ENCODE peak calls at places on chromosomes 12 and 14, in eight cellular contexts. T is adipocyte; E is ELF-1; U is HEK293T; M is activated naive CD4-positive, alpha-beta T cell treated with anti-CD3 and anti-CD28 coated beads, Interleukin-2, amount 50 U/mL, for 16 hours; G is T-helper 17 cell; D is amniotic stem cell; Z is posterior cingulate gyrus. I is an unnamed sample.
A peak's percentile ranks its signal among the peaks of the same experiment; 100 is the strongest.

GRCh38 chr14:64438181-64438839 is 27.0 kb upstream of the AKAP5 start:
- DNase-seq in T (peak; percentile 90), E (no peak), U (no peak), M (no peak), G (no peak), D (peak; percentile 81), Z (no peak), I (no peak)

GRCh38 chr12:84738481-84738972 is 174.1 kb downstream of the SLC6A15 start:
- DNase-seq in T (peak; percentile 83), E (peak; percentile 11), U (no peak), M (no peak), G (no peak), D (peak; percentile 79), Z (no peak), I (no peak)

GRCh38 chr12:80190001-80190400 is 90.7 kb downstream of the OTOGL start:
- DNase-seq in T (no peak), E (no peak), U (no peak), M (no peak), G (no peak), D (no peak), Z (no peak), I (no peak)

GRCh38 chr14:75069021-75069810 is at the start of gene ZC2HC1C:
- DNase-seq in T (peak; percentile 88), E (peak; percentile 98), U (peak; percentile 83), M (peak; percentile 56), G (peak; percentile 35), D (peak; percentile 42), Z (peak; percentile 91), I (peak; percentile 85)

GRCh38 chr14:65373011-65373670 is 39.4 kb upstream of the FUT8 start:
- DNase-seq in T (no peak), E (peak; percentile 26), U (no peak), M (no peak), G (no peak), D (no peak), Z (no peak), I (no peak)

GRCh38 chr14:99659333-99659741 is 14.4 kb downstream of the HHIPL1 start:
- DNase-seq in T (no peak), E (peak; percentile 66), U (no peak), M (no peak), G (no peak), D (no peak), Z (no peak), I (no peak)

GRCh38 chr12:89501793-89502192 is 22.8 kb downstream of the GALNT4 start:
- DNase-seq in T (no peak), E (no peak), U (no peak), M (no peak), G (no peak), D (no peak), Z (no peak), I (no peak)

GRCh38 chr12:45989277-45989856 is 1.0 kb downstream of the SCAF11 start:
- DNase-seq in T (peak; percentile 81), E (no peak), U (no peak), M (no peak), G (no peak), D (no peak), Z (peak; percentile 70), I (peak; percentile 32)

GRCh38 chr12:10397311-10397710 is 7.5 kb upstream of the KLRK1 start:
- DNase-seq in T (no peak), E (no peak), U (no peak), M (no peak), G (no peak), D (no peak), Z (no peak), I (no peak)

GRCh38 chr14:32934891-32935633 is 3.6 kb upstream of the NPAS3 start:
- DNase-seq in T (peak; percentile 32), E (peak; percentile 35), U (peak; percentile 26), M (no peak), G (no peak), D (no peak), Z (no peak), I (peak; percentile 25)

GRCh38 chr12:20917269-20917668 is 106.8 kb downstream of the SLCO1B3 start:
- DNase-seq in T (no peak), E (no peak), U (no peak), M (no peak), G (no peak), D (no peak), Z (no peak), I (no peak)

GRCh38 chr12:49296034-49296835 is 1.3 kb downstream of the PRPH start:
- DNase-seq in T (peak; percentile 48), E (peak; percentile 76), U (peak; percentile 88), M (peak; percentile 71), G (peak; percentile 50), D (no peak), Z (no peak), I (peak; percentile 45)